ENCODE peak calls at places on chromosomes 7 and 10, in five cellular contexts. L, D, U, R and W are unnamed samples.
A peak's percentile ranks its signal among the peaks of the same experiment; 100 is the strongest.

GRCh38 chr10:59606551-59606961 is 103.1 kb downstream of the SLC16A9 start:
- DNase-seq in R (no peak), D (no peak), U (no peak), L (no peak), W (no peak)

GRCh38 chr7:102205915-102206314 is 80.8 kb upstream of the SH2B2 start:
- DNase-seq in R (no peak), U (no peak), D (no peak), L (no peak), W (no peak)

GRCh38 chr10:33321516-33321915 is 13.0 kb downstream of the NRP1 start:
- DNase-seq in L (no peak), D (no peak), U (no peak), R (no peak), W (no peak)

GRCh38 chr7:151265351-151265931 is 16.9 kb upstream of the SMARCD3 start:
- DNase-seq in U (no peak), L (no peak), R (no peak), D (no peak), W (no peak)

GRCh38 chr10:26729395-26729794 is 31.9 kb downstream of the PDSS1 start:
- DNase-seq in R (no peak), U (no peak), D (no peak), L (no peak), W (no peak)

GRCh38 chr7:108124820-108125219 is 5.3 kb downstream of the LAMB4 start:
- DNase-seq in D (no peak), R (no peak), L (no peak), U (no peak), W (no peak)

GRCh38 chr7:45237788-45238461 is 80.3 kb downstream of the RAMP3 start:
- DNase-seq in L (no peak), D (no peak), R (no peak), U (no peak), W (no peak)

GRCh38 chr7:121440857-121441503 is 44.9 kb upstream of the FAM3C start:
- DNase-seq in D (no peak), L (no peak), R (peak; percentile 65), U (no peak), W (no peak)

GRCh38 chr10:128859738-128860386 is 607.2 kb upstream of the MGMT start:
- DNase-seq in U (no peak), D (peak; percentile 20), R (peak; percentile 43), L (no peak), W (peak; percentile 34)

GRCh38 chr10:72954596-72955569 is at the start of gene PLA2G12B:
- DNase-seq in R (no peak), D (no peak), U (no peak), L (no peak), W (no peak)

GRCh38 chr10:120394446-120394845 is 62.6 kb upstream of the PLPP4 start:
- DNase-seq in R (no peak), D (no peak), U (no peak), L (no peak), W (no peak)

DNA sequence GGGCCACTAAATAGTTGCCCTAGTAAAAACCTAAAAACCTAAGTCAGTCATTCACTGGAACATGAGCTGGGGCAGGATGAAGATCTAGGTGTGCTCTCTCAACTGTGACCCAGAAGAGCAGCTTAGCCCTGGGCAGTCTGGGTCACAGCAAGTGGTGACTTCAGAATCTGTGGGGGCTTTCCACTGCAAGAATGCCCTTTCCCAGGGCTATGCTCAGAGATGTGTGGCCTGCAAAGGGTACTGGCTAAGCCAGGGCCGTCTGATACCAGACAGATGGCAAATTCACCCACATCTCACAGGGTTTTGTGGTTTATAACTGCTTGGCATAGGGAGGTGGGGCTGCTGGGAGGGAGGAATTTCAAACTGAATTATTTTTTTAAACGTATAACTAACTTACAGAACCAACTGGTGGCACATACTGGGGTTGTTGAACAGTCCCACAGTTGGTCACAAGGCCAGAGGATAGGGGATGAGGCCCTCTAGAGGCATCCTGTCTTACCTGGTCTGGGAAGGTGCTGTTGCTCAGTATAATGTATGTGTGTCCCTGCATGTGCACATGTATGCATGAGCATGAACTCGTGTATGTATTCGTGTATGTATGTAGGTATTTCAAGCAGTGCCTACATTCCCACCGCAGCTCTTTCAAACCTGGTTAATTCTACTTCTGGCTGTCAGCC is 63.2 kb downstream of the PRPF18 start:
- DNase-seq in U (no peak), D (no peak), R (peak; percentile 36), L (no peak), W (no peak)
- TF ChIP-seq CTCF in U (no peak), D (peak; percentile 4), R (no peak), L (no peak), W (no peak)

GRCh38 chr10:70162892-70163201 is 7.5 kb downstream of the SAR1A start:
- DNase-seq in D (no peak), R (peak; percentile 80), U (no peak), L (no peak), W (peak; percentile 72)

GRCh38 chr10:70158113-70158512 is 11.6 kb upstream of the TYSND1 start:
- DNase-seq in R (no peak), U (no peak), D (no peak), L (no peak), W (no peak)

GRCh38 chr10:70163448-70163847 is 6.9 kb downstream of the SAR1A start:
- DNase-seq in R (no peak), U (no peak), L (no peak), D (no peak), W (no peak)

GRCh38 chr10:70162157-70162891 is 8.0 kb downstream of the SAR1A start:
- DNase-seq in U (no peak), L (no peak), D (no peak), R (no peak), W (no peak)

DNA sequence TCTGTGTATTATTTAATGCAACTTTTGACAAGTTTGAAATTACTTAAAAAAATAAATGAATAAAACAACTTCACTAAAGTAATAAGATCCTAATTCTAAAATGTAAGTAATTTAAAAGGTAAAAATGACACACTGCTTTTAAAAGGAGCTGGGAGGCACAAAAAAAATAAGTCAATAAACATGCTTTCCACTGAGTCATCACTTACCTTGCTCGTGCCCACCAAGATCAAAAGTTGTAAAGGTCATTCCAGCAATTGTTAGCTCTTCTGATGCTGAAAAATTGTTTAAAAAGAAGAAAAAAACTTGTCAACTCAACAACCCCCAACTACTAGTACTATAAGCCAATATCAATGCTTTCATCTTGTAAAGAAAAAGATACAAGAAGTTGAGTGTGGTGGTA is 9.5 kb downstream of the SAR1A start:
- DNase-seq in L (no peak), R (no peak), D (no peak), U (no peak), W (no peak)
- TF ChIP-seq CTCF in L (no peak), R (no peak), D (no peak), U (no peak), W (no peak)

DNA sequence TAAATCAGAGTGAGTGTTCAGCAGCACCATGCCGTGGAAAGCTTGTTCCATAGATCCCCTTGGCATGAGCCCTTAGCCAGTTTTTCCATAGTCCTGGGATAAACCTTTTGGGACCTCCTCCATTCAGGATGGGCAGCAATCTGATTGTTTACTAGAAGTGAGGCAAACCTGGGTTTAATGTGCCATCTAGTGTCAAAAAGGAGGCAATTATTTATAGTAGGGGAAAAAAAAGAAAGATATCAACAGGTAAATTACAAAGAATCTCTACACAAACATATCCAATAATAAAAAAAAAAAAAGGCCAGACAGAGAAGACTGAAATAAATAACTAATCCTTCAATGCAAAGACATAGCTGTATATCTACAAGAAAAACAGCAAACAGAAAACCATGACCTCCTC is 229.0 kb upstream of the STK17A start:
- DNase-seq in L (no peak), U (no peak), D (no peak), R (no peak), W (no peak)
- TF ChIP-seq CTCF in L (no peak), U (no peak), D (peak; percentile 23), R (no peak), W (no peak)

DNA sequence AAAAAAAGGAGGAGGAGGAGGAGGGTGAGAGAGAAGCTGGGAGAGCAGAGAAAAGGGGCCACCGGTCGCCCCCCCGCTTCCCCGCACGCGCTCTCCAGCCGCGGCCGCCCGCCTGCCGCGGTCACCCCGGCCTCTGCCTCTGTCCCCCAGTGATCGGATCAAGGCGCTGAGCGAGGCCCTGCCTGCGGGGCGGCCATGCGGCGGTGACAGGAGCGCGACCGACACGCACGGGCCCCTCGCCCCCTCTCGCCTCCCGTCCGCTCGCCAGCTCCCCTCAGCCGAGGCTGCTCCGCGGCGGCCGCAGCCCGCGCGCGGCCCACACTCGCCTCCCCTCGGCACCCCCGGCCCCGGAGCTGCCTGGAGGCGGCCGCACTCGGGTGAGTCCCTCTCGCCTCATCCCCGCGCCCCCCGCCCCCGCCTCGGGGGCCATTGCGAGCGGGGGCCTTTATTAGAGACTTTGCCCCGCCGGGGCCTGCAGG is at the start of gene GTF2I:
- DNase-seq in D (no peak), L (no peak), R (no peak), U (no peak), W (no peak)
- TF ChIP-seq CTCF in D (no peak), L (no peak), R (no peak), U (no peak), W (no peak)

GRCh38 chr7:24701232-24701898 is 55.9 kb downstream of the GSDME start:
- DNase-seq in L (peak; percentile 81), R (no peak), U (no peak), D (no peak), W (no peak)

GRCh38 chr7:24704311-24704710 is 53.0 kb downstream of the GSDME start:
- DNase-seq in U (no peak), L (no peak), R (no peak), D (no peak), W (no peak)

GRCh38 chr7:24703296-24703695 is 54.0 kb downstream of the GSDME start:
- DNase-seq in R (no peak), U (no peak), D (no peak), L (no peak), W (no peak)

GRCh38 chr7:24701899-24702235 is 55.4 kb downstream of the GSDME start:
- DNase-seq in U (no peak), R (no peak), D (no peak), L (no peak), W (no peak)

GRCh38 chr7:24702674-24703235 is 54.5 kb downstream of the GSDME start:
- DNase-seq in R (no peak), U (no peak), D (no peak), L (peak; percentile 19), W (no peak)
- TF ChIP-seq CTCF in R (no peak), U (no peak), D (no peak), L (no peak), W (no peak)

DNA sequence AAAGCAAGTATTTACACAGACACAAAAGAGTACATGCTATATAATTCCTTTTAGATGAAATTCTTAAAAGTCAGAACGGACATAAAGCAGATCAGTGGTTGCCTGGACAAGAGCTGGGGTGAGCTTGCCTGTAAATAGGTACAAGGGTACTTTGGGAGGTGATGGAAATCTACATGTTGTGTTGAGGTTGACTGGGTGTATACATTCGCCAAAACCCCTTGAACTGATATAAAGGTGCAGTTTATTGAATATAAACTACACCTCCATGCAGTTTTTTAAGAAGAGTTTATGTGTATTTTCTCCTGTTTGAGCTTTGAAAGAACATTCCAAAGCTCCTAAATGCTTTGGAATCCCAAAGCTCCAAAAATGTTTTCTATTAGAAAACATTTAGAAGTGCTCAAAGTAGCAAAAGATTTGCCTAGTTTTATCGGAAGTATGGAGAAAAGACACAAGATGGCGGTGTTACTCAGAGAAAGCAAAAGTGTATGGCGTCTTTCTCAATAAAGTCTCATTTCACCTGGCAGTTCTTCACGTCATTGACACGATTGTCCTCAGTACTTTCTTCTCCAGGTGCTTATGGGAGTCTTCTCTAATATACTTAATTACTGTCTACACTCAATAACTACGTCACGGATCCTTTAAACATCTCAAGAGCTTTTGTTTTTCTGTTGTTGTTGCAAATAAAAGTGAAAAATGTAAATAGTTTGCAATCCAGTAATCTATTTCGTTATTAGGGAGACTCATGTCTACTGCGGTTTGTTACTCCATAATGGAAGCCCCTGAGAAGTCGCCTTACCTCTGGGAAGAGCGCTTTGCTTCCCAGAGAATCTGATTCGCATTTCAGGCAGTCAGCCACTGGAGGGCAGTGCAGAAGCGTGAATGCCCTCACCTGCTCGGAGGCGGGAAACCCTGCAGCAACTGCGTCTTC is 14.7 kb upstream of the SEC61G start:
- DNase-seq in R (peak; percentile 76), D (peak; percentile 91), L (peak; percentile 54), U (peak; percentile 34), W (peak; percentile 64)
- TF ChIP-seq CTCF in R (peak; percentile 88), D (peak; percentile 96), L (peak; percentile 88), U (peak; percentile 95), W (peak; percentile 91)

GRCh38 chr7:33807779-33808482 is 97.4 kb upstream of the BMPER start:
- DNase-seq in D (no peak), U (no peak), L (peak; percentile 57), R (peak; percentile 29), W (no peak)
- TF ChIP-seq CTCF in D (peak; percentile 61), U (no peak), L (peak; percentile 53), R (peak; percentile 60), W (peak; percentile 30)